ENCODE peak calls at places on chromosomes 16 and 17, in eight cellular contexts. H is osteoblast; N is foreskin keratinocyte; G is HEK293T; L is cardiac muscle cell; Q is stimulated activated CD4-positive, alpha-beta T cell treated with anti-CD3 and anti-CD28 coated beads, TNF-alpha, amount 100 ng/mL, for 48 hours; Z is NCI-H460; W is LoVo. P is an unnamed sample.

GRCh38 chr17:69913241-69914015 is 161.6 kb upstream of the KCNJ16 start:
- DNase-seq in W (no peak), G (no peak), H (no peak), N (no peak), L (no peak), Z (no peak), Q (no peak), P (no peak)

GRCh38 chr17:17071531-17072360 is 29.5 kb downstream of the MPRIP start:
- DNase-seq in Z (no peak), G (no peak), H (peak), W (no peak), L (no peak), Q (no peak), N (no peak), P (no peak)

GRCh38 chr17:65660947-65661346 is 99.5 kb upstream of the AXIN2 start:
- DNase-seq in Z (peak), Q (no peak), G (no peak), L (no peak), W (no peak), N (no peak), H (peak), P (peak)

GRCh38 chr17:60280673-60281072 is 111.3 kb downstream of the USP32 start:
- DNase-seq in W (no peak), Z (no peak), L (no peak), N (no peak), Q (no peak), G (no peak), H (no peak), P (no peak)

GRCh38 chr16:19588661-19589060 is 33.2 kb downstream of the VPS35L start:
- DNase-seq in H (no peak), L (peak), G (no peak), Q (no peak), W (no peak), N (no peak), Z (no peak), P (no peak)

GRCh38 chr16:84459517-84459894 is 45.0 kb downstream of the MEAK7 start:
- DNase-seq in Z (no peak), W (no peak), N (no peak), G (no peak), H (peak), Q (no peak), L (no peak), P (no peak)

GRCh38 chr17:79053251-79053925 is 21.2 kb upstream of the ENGASE start:
- DNase-seq in Z (no peak), G (no peak), L (no peak), Q (no peak), H (peak), W (no peak), N (no peak), P (no peak)

GRCh38 chr16:87344931-87345631 is 27.9 kb upstream of the C16orf95 start:
- DNase-seq in Q (peak), H (no peak), W (no peak), L (peak), G (no peak), Z (no peak), N (no peak), P (no peak)

GRCh38 chr17:42153919-42154491 is 784 bp downstream of the RAB5C start:
- DNase-seq in L (no peak), N (no peak), Z (no peak), H (peak), W (peak), G (no peak), Q (no peak), P (peak)